ENCODE peak calls at places on chromosomes 2 and 18, in five cellular contexts. I is GM12864, R is WERI-Rb-1, L is GM23338, Y is choroid plexus epithelial cell. U is an unnamed sample.

GRCh38 chr2:239394346-239394945 is 6.4 kb downstream of the HDAC4 start:
- DNase-seq in I (no peak), R (no peak), L (no peak), Y (no peak), U (no peak)

GRCh38 chr18:48860276-48861180 is 90.2 kb downstream of the SMAD7 start:
- DNase-seq in I (no peak), R (peak), L (peak), Y (no peak), U (peak)

GRCh38 chr2:229672021-229672420 is 42.3 kb downstream of the DNER start:
- DNase-seq in I (no peak), R (no peak), L (no peak), Y (no peak), U (no peak)

GRCh38 chr2:71711470-71711857 is 258.1 kb downstream of the DYSF start:
- DNase-seq in I (no peak), R (no peak), L (no peak), Y (peak), U (no peak)

GRCh38 chr2:158297606-158298005 is 158.9 kb downstream of the CCDC148 start:
- DNase-seq in I (no peak), R (no peak), L (no peak), Y (no peak), U (no peak)

GRCh38 chr2:235937526-235937925 is 230.7 kb downstream of the GBX2 start:
- DNase-seq in I (no peak), R (no peak), L (no peak), Y (no peak), U (no peak)

GRCh38 chr2:48855142-48855541 is 99.6 kb upstream of the LHCGR start:
- DNase-seq in I (no peak), R (no peak), L (no peak), Y (peak), U (no peak)

GRCh38 chr2:14257801-14258507 is 374.6 kb upstream of the LRATD1 start:
- DNase-seq in I (no peak), R (no peak), L (no peak), Y (no peak), U (no peak)

GRCh38 chr2:106269591-106270291 is 75.6 kb upstream of the UXS1 start:
- DNase-seq in I (no peak), R (no peak), L (peak), Y (peak), U (peak)

GRCh38 chr2:73069855-73070650 is 1.5 kb downstream of the SFXN5 start:
- DNase-seq in I (no peak), R (no peak), L (no peak), Y (peak), U (no peak)

GRCh38 chr2:211351998-211352397 is 795.6 kb downstream of the CPS1 start:
- DNase-seq in I (no peak), R (no peak), L (no peak), Y (no peak), U (peak)

GRCh38 chr2:121196132-121196848 is 88.7 kb downstream of the TFCP2L1 start:
- DNase-seq in I (no peak), R (no peak), L (peak), Y (no peak), U (no peak)

GRCh38 chr2:17104454-17104853 is 413.8 kb downstream of the RAD51AP2 start:
- DNase-seq in I (peak), R (no peak), L (no peak), Y (peak), U (no peak)

GRCh38 chr2:63055510-63056308 is 5.1 kb downstream of the OTX1 start:
- DNase-seq in I (no peak), R (peak), L (peak), Y (no peak), U (peak)

GRCh38 chr2:85702172-85702571 is 8.0 kb downstream of the GNLY start:
- DNase-seq in I (no peak), R (no peak), L (no peak), Y (peak), U (no peak)

GRCh38 chr2:188693111-188693510 is 281.1 kb upstream of the COL3A1 start:
- DNase-seq in I (no peak), R (no peak), L (no peak), Y (no peak), U (no peak)

GRCh38 chr2:46849741-46850474 is 65.7 kb downstream of the MCFD2 start:
- DNase-seq in I (no peak), R (no peak), L (no peak), Y (peak), U (no peak)

GRCh38 chr2:240579771-240580614 is 6.5 kb upstream of the CAPN10 start:
- DNase-seq in I (peak), R (peak), L (peak), Y (peak), U (no peak)

GRCh38 chr18:31506024-31506742 is 8.2 kb downstream of the DSG2 start:
- DNase-seq in I (no peak), R (no peak), L (peak), Y (peak), U (no peak)

GRCh38 chr18:47334966-47335365 is 83.5 kb upstream of the SKOR2 start:
- DNase-seq in I (no peak), R (no peak), L (no peak), Y (no peak), U (no peak)

GRCh38 chr2:66127656-66128055 is 307.3 kb upstream of the MEIS1 start:
- DNase-seq in I (no peak), R (no peak), L (peak), Y (no peak), U (no peak)

GRCh38 chr18:41323044-41323443 is 632.0 kb upstream of the PIK3C3 start:
- DNase-seq in I (no peak), R (no peak), L (no peak), Y (peak), U (no peak)

GRCh38 chr2:159879061-159879604 is 81.1 kb upstream of the CD302 start:
- DNase-seq in I (peak), R (no peak), L (no peak), Y (peak), U (no peak)

GRCh38 chr2:12930382-12930781 is 213.6 kb downstream of the TRIB2 start:
- DNase-seq in I (no peak), R (no peak), L (no peak), Y (no peak), U (no peak)

GRCh38 chr2:217075225-217075802 is 215.4 kb upstream of the TNP1 start:
- DNase-seq in I (no peak), R (no peak), L (no peak), Y (peak), U (no peak)

GRCh38 chr2:237177052-237177451 is 91.4 kb downstream of the COPS8 start:
- DNase-seq in I (no peak), R (no peak), L (no peak), Y (no peak), U (no peak)

GRCh38 chr2:6523476-6523875 is 342.2 kb downstream of the CMPK2 start:
- DNase-seq in I (no peak), R (peak), L (peak), Y (no peak), U (no peak)

GRCh38 chr2:6531304-6531703 is 334.4 kb downstream of the CMPK2 start:
- DNase-seq in I (no peak), R (no peak), L (no peak), Y (no peak), U (no peak)

GRCh38 chr2:6525371-6525770 is 340.3 kb downstream of the CMPK2 start:
- DNase-seq in I (no peak), R (peak), L (no peak), Y (no peak), U (peak)

GRCh38 chr2:6524678-6525367 is 340.9 kb downstream of the CMPK2 start:
- DNase-seq in I (no peak), R (peak), L (no peak), Y (no peak), U (no peak)

DNA sequence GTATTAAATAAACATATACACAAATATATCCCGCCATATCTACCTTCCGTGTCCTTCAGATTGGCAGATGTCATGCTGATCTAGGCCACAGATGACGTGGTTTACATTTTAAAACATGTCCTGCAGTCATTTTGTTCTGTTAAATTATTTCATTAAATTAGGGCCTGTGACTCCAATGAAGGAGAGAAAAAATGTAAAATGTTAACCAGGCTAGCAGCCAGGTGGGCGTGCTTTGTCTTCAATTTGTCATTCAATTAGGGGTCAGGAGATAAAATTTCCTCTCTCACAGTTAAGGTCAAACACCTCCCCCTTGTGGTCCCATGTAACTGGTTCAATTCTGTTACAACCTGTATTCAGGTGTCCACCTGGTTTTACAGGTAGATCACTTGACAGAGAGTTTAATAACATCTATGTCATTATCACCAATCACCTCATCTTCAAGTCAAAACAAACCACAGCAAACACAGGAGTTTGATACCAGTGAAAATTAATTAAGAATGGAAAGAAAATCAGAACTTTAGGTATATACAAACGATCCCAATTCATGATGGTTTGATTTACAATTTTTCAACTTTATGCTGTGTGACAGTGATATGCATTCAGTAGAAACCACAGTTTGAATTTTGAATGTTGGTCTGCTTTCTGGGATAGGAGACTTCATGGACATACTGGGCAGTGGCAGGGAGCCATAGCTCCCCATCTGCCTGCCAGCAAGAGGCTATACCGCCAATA is 339.4 kb downstream of the CMPK2 start:
- DNase-seq in I (peak), R (peak), L (peak), Y (peak), U (no peak)
- TF ChIP-seq CTCF in I (peak), R (peak), L (peak), Y (no peak), U (peak)

GRCh38 chr2:207766697-207767460 is 2.8 kb downstream of the FZD5 start:
- DNase-seq in I (no peak), R (no peak), L (peak), Y (no peak), U (no peak)
- TF ChIP-seq CTCF in I (no peak), R (no peak), L (no peak), Y (no peak), U (no peak)

GRCh38 chr18:11877497-11877896 is 26.3 kb downstream of the CHMP1B start:
- DNase-seq in I (no peak), R (no peak), L (no peak), Y (no peak), U (no peak)

GRCh38 chr18:11873670-11874340 is 22.6 kb downstream of the CHMP1B start:
- DNase-seq in I (no peak), R (no peak), L (no peak), Y (no peak), U (no peak)

GRCh38 chr18:11872479-11873136 is 21.4 kb downstream of the CHMP1B start:
- DNase-seq in I (no peak), R (no peak), L (peak), Y (peak), U (no peak)

GRCh38 chr18:11871501-11871900 is 20.3 kb downstream of the CHMP1B start:
- DNase-seq in I (no peak), R (no peak), L (no peak), Y (no peak), U (no peak)

DNA sequence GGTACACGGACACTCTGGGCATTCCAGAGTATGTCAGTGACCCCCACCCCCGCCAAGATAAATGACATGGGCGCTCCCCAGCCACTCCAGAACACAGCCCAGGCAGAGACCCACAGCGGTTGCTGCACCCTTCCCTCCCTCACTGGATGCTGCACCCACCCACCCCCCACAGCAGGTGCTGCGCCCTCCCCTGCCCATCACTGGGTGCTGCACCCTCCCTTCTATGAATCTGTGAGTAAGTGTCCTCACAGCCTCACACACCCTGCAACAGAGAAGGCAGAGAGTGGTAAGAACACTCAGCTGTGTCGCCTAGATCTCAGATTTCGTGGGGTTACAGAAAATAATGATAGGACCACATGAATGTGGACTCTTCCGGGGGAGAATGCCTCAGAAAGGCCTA is 23.5 kb downstream of the CHMP1B start:
- DNase-seq in I (no peak), R (no peak), L (no peak), Y (no peak), U (no peak)
- TF ChIP-seq CTCF in I (no peak), R (no peak), L (no peak), Y (no peak), U (no peak)

GRCh38 chr2:107553534-107553933 is 273.2 kb upstream of the RGPD4 start:
- DNase-seq in I (no peak), R (no peak), L (no peak), Y (no peak), U (no peak)
- TF ChIP-seq CTCF in I (no peak), R (no peak), L (no peak), Y (no peak), U (no peak)

DNA sequence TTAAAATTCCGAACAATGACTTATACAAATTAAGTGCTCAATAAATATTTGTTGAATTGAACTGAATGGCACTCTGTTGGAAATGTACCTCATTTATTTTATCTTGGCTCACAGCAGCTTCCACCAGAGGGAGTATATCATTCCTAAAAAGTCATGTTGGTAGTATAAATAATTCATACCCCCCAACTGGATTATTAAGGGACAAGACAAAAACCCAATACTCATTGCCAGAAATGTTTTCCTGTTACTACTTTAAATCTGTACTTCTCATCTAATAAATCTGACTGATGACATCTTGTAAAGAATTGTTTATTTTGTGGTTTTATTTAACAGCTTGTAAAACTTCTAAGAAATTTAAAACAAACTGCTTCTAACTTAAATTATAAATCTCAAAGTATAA is 163.9 kb downstream of the CDH2 start:
- DNase-seq in I (no peak), R (no peak), L (peak), Y (peak), U (no peak)
- TF ChIP-seq CTCF in I (no peak), R (no peak), L (peak), Y (peak), U (peak)

GRCh38 chr18:56702946-56703345 is 51.8 kb downstream of the WDR7 start:
- DNase-seq in I (no peak), R (peak), L (peak), Y (peak), U (no peak)
- TF ChIP-seq CTCF in I (peak), R (peak), L (peak), Y (peak), U (peak)

DNA sequence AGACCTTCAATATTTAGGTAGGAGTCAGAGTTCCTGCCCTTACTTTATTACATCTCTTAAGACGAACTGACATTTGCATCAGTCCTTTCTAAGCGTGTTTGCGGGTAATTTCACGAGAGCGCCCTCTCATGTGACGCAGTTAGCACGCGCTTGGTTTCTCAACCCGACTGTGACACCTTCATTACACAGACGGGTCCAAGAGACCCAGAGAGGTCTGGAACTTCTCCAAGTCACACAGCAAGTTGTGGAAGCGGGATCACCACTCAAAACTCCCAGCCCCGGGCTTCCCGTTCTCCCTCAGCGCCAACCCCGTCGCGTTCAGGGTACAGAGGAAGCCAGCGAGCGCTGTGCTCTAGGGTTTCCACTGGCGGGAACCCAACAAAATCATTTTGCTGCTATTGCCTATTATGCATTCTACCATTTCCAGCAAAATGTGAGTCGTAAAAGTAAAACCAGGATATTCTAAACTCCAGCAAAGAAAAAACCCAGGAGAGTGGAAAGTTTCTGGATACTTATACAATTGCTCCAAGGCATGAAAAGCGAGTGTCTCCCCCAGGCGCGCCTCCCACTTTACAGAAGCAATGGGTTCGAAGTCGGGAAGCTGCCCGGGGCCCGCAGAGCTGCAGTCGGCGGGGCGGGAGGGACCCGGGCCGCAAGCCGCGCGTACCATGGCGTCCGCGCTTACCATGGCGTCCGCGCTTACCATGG is 583 bp downstream of the ENOSF1 start:
- DNase-seq in I (peak), R (peak), L (peak), Y (peak), U (peak)
- TF ChIP-seq CTCF in I (peak), R (peak), L (no peak), Y (no peak), U (no peak)

GRCh38 chr18:3529077-3529476 is 79.1 kb downstream of the TGIF1 start:
- DNase-seq in I (no peak), R (no peak), L (no peak), Y (no peak), U (no peak)

GRCh38 chr18:3529597-3529996 is 79.6 kb downstream of the TGIF1 start:
- DNase-seq in I (no peak), R (no peak), L (no peak), Y (peak), U (no peak)

GRCh38 chr18:3528251-3528650 is 78.3 kb downstream of the TGIF1 start:
- DNase-seq in I (no peak), R (no peak), L (no peak), Y (no peak), U (no peak)

GRCh38 chr18:3526421-3527354 is 76.7 kb downstream of the TGIF1 start:
- DNase-seq in I (no peak), R (peak), L (peak), Y (peak), U (peak)

GRCh38 chr18:3530807-3531206 is 80.8 kb downstream of the TGIF1 start:
- DNase-seq in I (no peak), R (no peak), L (no peak), Y (no peak), U (no peak)
- TF ChIP-seq CTCF in I (no peak), R (no peak), L (no peak), Y (no peak), U (no peak)